ENCODE peak calls at places on chromosomes 5 and 9, in seven cellular contexts. C is lung, H is H7, N is caudate nucleus, V is PC-3, Z is sciatic nerve, B is anterior cingulate cortex. L is an unnamed sample.

GRCh38 chr9:135551456-135551855 is 5.5 kb downstream of the OBP2A start:
- DNase-seq in V (no peak), C (no peak), N (no peak), H (peak; percentile 39), Z (peak; percentile 52), B (no peak), L (no peak)

GRCh38 chr9:37420271-37421215 is 2.0 kb upstream of the GRHPR start:
- DNase-seq in H (no peak), B (no peak), N (no peak), C (no peak), V (no peak), Z (no peak), L (no peak)

GRCh38 chr9:7186175-7186574 is 428.4 kb downstream of the KDM4C start:
- DNase-seq in C (no peak), N (no peak), B (no peak), Z (no peak), H (peak; percentile 17), V (peak; percentile 49), L (no peak)

GRCh38 chr5:137825165-137825564 is 42.5 kb upstream of the MYOT start:
- DNase-seq in N (no peak), H (no peak), Z (no peak), V (peak; percentile 67), C (no peak), B (no peak), L (no peak)

GRCh38 chr5:176656467-176656990 is 9.2 kb downstream of the TSPAN17 start:
- DNase-seq in H (peak; percentile 36), Z (no peak), N (no peak), C (no peak), V (no peak), B (no peak), L (no peak)

GRCh38 chr9:110891760-110892159 is 146.5 kb downstream of the LPAR1 start:
- DNase-seq in H (no peak), N (no peak), Z (no peak), C (no peak), V (peak; percentile 66), B (no peak), L (no peak)

GRCh38 chr5:107235167-107235566 is 435.6 kb downstream of the EFNA5 start:
- DNase-seq in H (no peak), Z (no peak), C (no peak), V (no peak), N (no peak), B (no peak), L (no peak)

GRCh38 chr5:160516696-160517530 is 95.3 kb downstream of the PTTG1 start:
- DNase-seq in N (no peak), Z (no peak), C (no peak), V (peak; percentile 40), B (no peak), H (no peak), L (no peak)

GRCh38 chr5:111383288-111383970 is 128.9 kb downstream of the STARD4 start:
- DNase-seq in V (no peak), H (no peak), B (no peak), N (no peak), C (no peak), Z (no peak), L (no peak)

GRCh38 chr5:36584009-36584875 is 22.2 kb upstream of the SLC1A3 start:
- DNase-seq in N (peak; percentile 35), C (no peak), B (no peak), Z (no peak), V (no peak), H (no peak), L (peak; percentile 21)

GRCh38 chr9:89695441-89695891 is 90.7 kb downstream of the GADD45G start:
- DNase-seq in N (no peak), B (no peak), H (peak; percentile 88), V (no peak), C (no peak), Z (no peak), L (no peak)

GRCh38 chr5:164504141-164504772 is 998.8 kb downstream of the MAT2B start:
- DNase-seq in C (peak; percentile 38), N (peak; percentile 20), Z (no peak), H (peak; percentile 1), V (peak; percentile 68), B (no peak), L (peak; percentile 1)

GRCh38 chr9:130058887-130059286 is 5.2 kb downstream of the GPR107 start:
- DNase-seq in C (no peak), N (no peak), B (no peak), H (no peak), Z (no peak), V (no peak), L (no peak)

GRCh38 chr9:13845460-13845859 is 468.5 kb downstream of the NFIB start:
- DNase-seq in H (no peak), B (no peak), N (no peak), C (no peak), Z (no peak), V (no peak), L (no peak)

GRCh38 chr5:119878712-119879111 is 249.4 kb downstream of the FAM170A start:
- DNase-seq in H (peak; percentile 34), Z (no peak), V (peak; percentile 31), B (no peak), N (no peak), C (no peak), L (no peak)

GRCh38 chr5:64767959-64768357 is 533 bp downstream of the SREK1IP1 start:
- DNase-seq in B (no peak), Z (no peak), C (no peak), H (peak; percentile 15), V (no peak), N (peak; percentile 49), L (no peak)

GRCh38 chr5:148474025-148474511 is 90.3 kb downstream of the FBXO38 start:
- DNase-seq in Z (no peak), N (no peak), H (no peak), B (no peak), C (no peak), V (no peak), L (no peak)

GRCh38 chr5:171999877-172000276 is 6.6 kb downstream of the FBXW11 start:
- DNase-seq in C (no peak), V (no peak), B (no peak), H (no peak), Z (no peak), N (no peak), L (no peak)

GRCh38 chr5:143676794-143677193 is 135.2 kb upstream of the HMHB1 start:
- DNase-seq in Z (no peak), N (no peak), B (no peak), H (no peak), C (no peak), V (no peak), L (no peak)

GRCh38 chr5:133683646-133684290 is 71.4 kb upstream of the FSTL4 start:
- DNase-seq in B (no peak), V (no peak), H (no peak), N (no peak), C (no peak), Z (no peak), L (no peak)

GRCh38 chr5:73338201-73339126 is 110.1 kb downstream of the FOXD1 start:
- DNase-seq in N (no peak), Z (peak; percentile 70), C (no peak), B (no peak), V (peak; percentile 49), H (peak; percentile 26), L (no peak)

GRCh38 chr9:103522409-103522808 is 527.3 kb downstream of the CYLC2 start:
- DNase-seq in C (no peak), N (no peak), V (no peak), B (no peak), H (no peak), Z (no peak), L (no peak)

GRCh38 chr5:332843-333242 is 11.3 kb downstream of the AHRR start:
- DNase-seq in H (no peak), C (no peak), B (no peak), N (no peak), Z (no peak), V (no peak), L (no peak)

GRCh38 chr5:16137177-16137576 is 42.4 kb downstream of the MARCHF11 start:
- DNase-seq in N (no peak), Z (no peak), H (no peak), C (no peak), V (no peak), B (no peak), L (no peak)

L was measured in substantia nigra.